ENCODE peak calls at places on chromosomes 16 and 17, in ten cellular contexts. One of them, this sample, is unnamed.

GRCh38 chr16:69187387-69187890 is 475 bp downstream of the SNTB2 start:
- DNase-seq in Daoy: peak; percentile 46
- DNase-seq in mammary epithelial cell: peak; percentile 40
- DNase-seq in fibroblast of villous mesenchyme: peak; percentile 48
- DNase-seq in H9: peak; percentile 56
- DNase-seq in CD4-positive, alpha-beta T cell: peak; percentile 19
- DNase-seq in breast epithelium: peak; percentile 29
- DNase-seq in AG04450: no peak
- DNase-seq in midbrain: peak; percentile 46
- DNase-seq in HS-5: no peak
- DNase-seq in this sample: peak; percentile 25

GRCh38 chr17:79023886-79024771 is at the start of gene C1QTNF1:
- DNase-seq in fibroblast of villous mesenchyme: peak; percentile 64
- DNase-seq in mammary epithelial cell: peak; percentile 47
- DNase-seq in HS-5: no peak
- DNase-seq in AG04450: no peak
- DNase-seq in Daoy: peak; percentile 70
- DNase-seq in CD4-positive, alpha-beta T cell: no peak
- DNase-seq in H9: peak; percentile 73
- DNase-seq in breast epithelium: no peak
- DNase-seq in midbrain: no peak
- DNase-seq in this sample: no peak

GRCh38 chr17:15490634-15491261 is 23.3 kb upstream of the CDRT4 start:
- DNase-seq in H9: peak; percentile 94
- DNase-seq in CD4-positive, alpha-beta T cell: no peak
- DNase-seq in AG04450: no peak
- DNase-seq in HS-5: peak; percentile 73
- DNase-seq in breast epithelium: no peak
- DNase-seq in midbrain: peak; percentile 75
- DNase-seq in fibroblast of villous mesenchyme: peak; percentile 50
- DNase-seq in Daoy: peak; percentile 76
- DNase-seq in mammary epithelial cell: no peak
- DNase-seq in this sample: no peak

GRCh38 chr16:75288596-75289120 is 37.2 kb upstream of the BCAR1 start:
- DNase-seq in mammary epithelial cell: no peak
- DNase-seq in HS-5: no peak
- DNase-seq in breast epithelium: no peak
- DNase-seq in AG04450: no peak
- DNase-seq in H9: no peak
- DNase-seq in CD4-positive, alpha-beta T cell: peak; percentile 53
- DNase-seq in midbrain: no peak
- DNase-seq in Daoy: no peak
- DNase-seq in fibroblast of villous mesenchyme: no peak
- DNase-seq in this sample: peak; percentile 34

GRCh38 chr17:57235124-57235523 is 21.2 kb upstream of the MSI2 start:
- DNase-seq in CD4-positive, alpha-beta T cell: no peak
- DNase-seq in midbrain: no peak
- DNase-seq in AG04450: no peak
- DNase-seq in HS-5: no peak
- DNase-seq in mammary epithelial cell: no peak
- DNase-seq in fibroblast of villous mesenchyme: no peak
- DNase-seq in Daoy: no peak
- DNase-seq in breast epithelium: no peak
- DNase-seq in H9: no peak
- DNase-seq in this sample: no peak

GRCh38 chr17:27569257-27569722 is 61.7 kb upstream of the LGALS9 start:
- DNase-seq in CD4-positive, alpha-beta T cell: no peak
- DNase-seq in H9: peak; percentile 94
- DNase-seq in mammary epithelial cell: no peak
- DNase-seq in AG04450: no peak
- DNase-seq in midbrain: peak; percentile 17
- DNase-seq in HS-5: no peak
- DNase-seq in breast epithelium: no peak
- DNase-seq in fibroblast of villous mesenchyme: peak; percentile 74
- DNase-seq in Daoy: peak; percentile 75
- DNase-seq in this sample: no peak

GRCh38 chr17:61468263-61468907 is 16.2 kb downstream of the TBX4 start:
- DNase-seq in mammary epithelial cell: no peak
- DNase-seq in Daoy: no peak
- DNase-seq in HS-5: no peak
- DNase-seq in fibroblast of villous mesenchyme: peak; percentile 54
- DNase-seq in H9: no peak
- DNase-seq in midbrain: no peak
- DNase-seq in AG04450: no peak
- DNase-seq in breast epithelium: no peak
- DNase-seq in CD4-positive, alpha-beta T cell: no peak
- DNase-seq in this sample: no peak

GRCh38 chr17:7781467-7781866 is 52.5 kb upstream of the KDM6B start:
- DNase-seq in H9: no peak
- DNase-seq in AG04450: no peak
- DNase-seq in midbrain: no peak
- DNase-seq in CD4-positive, alpha-beta T cell: no peak
- DNase-seq in breast epithelium: no peak
- DNase-seq in HS-5: no peak
- DNase-seq in Daoy: no peak
- DNase-seq in mammary epithelial cell: no peak
- DNase-seq in fibroblast of villous mesenchyme: no peak
- DNase-seq in this sample: no peak

GRCh38 chr17:37373530-37374159 is 2.1 kb upstream of the C17orf78 start:
- DNase-seq in midbrain: peak; percentile 77
- DNase-seq in AG04450: peak; percentile 68
- DNase-seq in breast epithelium: peak; percentile 65
- DNase-seq in mammary epithelial cell: peak; percentile 78
- DNase-seq in HS-5: peak; percentile 60
- DNase-seq in CD4-positive, alpha-beta T cell: peak; percentile 49
- DNase-seq in fibroblast of villous mesenchyme: peak; percentile 90
- DNase-seq in Daoy: peak; percentile 72
- DNase-seq in H9: peak; percentile 89
- DNase-seq in this sample: peak; percentile 16

This sample was measured in T-helper 22 cell.